ENCODE peak calls at places on chromosomes 1 and 21, in seven cellular contexts. G is trophoblast cell, P is IMR-90, V is right cardiac atrium, Y is heart right ventricle, S is mesenchymal stem cell, W is neural progenitor cell. C is an unnamed sample.

GRCh38 chr1:7299329-7299799 is 471.7 kb upstream of the VAMP3 start:
- DNase-seq in G (no peak), P (peak), V (peak), Y (peak), S (peak), W (peak), C (peak)

GRCh38 chr1:100736766-100737165 is 17.2 kb downstream of the VCAM1 start:
- DNase-seq in G (no peak), P (peak), V (no peak), Y (no peak), S (peak), W (no peak), C (peak)

GRCh38 chr1:160207751-160208150 is 2.6 kb downstream of the PEA15 start:
- DNase-seq in G (no peak), P (no peak), V (no peak), Y (no peak), S (no peak), W (peak), C (peak)

GRCh38 chr1:231594123-231594522 is 32.5 kb upstream of the DISC1 start:
- DNase-seq in G (no peak), P (no peak), V (no peak), Y (no peak), S (no peak), W (no peak), C (no peak)

GRCh38 chr1:245060684-245061374 is 94.0 kb upstream of the KIF26B start:
- DNase-seq in G (no peak), P (peak), V (peak), Y (no peak), S (peak), W (no peak), C (peak)

GRCh38 chr1:74280642-74281396 is 45.6 kb downstream of the TNNI3K start:
- DNase-seq in G (no peak), P (no peak), V (no peak), Y (no peak), S (no peak), W (no peak), C (no peak)

GRCh38 chr1:56291374-56291841 is 288.0 kb downstream of the PLPP3 start:
- DNase-seq in G (peak), P (no peak), V (peak), Y (peak), S (no peak), W (peak), C (no peak)

GRCh38 chr1:193448682-193449461 is 262.5 kb upstream of the B3GALT2 start:
- DNase-seq in G (no peak), P (no peak), V (no peak), Y (no peak), S (peak), W (no peak), C (no peak)

GRCh38 chr1:3306583-3307285 is 147.7 kb upstream of the ARHGEF16 start:
- DNase-seq in G (no peak), P (peak), V (no peak), Y (no peak), S (peak), W (no peak), C (no peak)

GRCh38 chr1:13783551-13783950 is 83.6 kb downstream of the PRDM2 start:
- DNase-seq in G (no peak), P (peak), V (no peak), Y (no peak), S (peak), W (no peak), C (no peak)

GRCh38 chr1:9340172-9340854 is 47.6 kb downstream of the SPSB1 start:
- DNase-seq in G (no peak), P (peak), V (peak), Y (no peak), S (no peak), W (no peak), C (no peak)

GRCh38 chr1:154881820-154882535 is 11.9 kb upstream of the KCNN3 start:
- DNase-seq in G (no peak), P (no peak), V (no peak), Y (no peak), S (no peak), W (no peak), C (no peak)

GRCh38 chr1:80925130-80925780 is 875.5 kb upstream of the ADGRL2 start:
- DNase-seq in G (no peak), P (no peak), V (no peak), Y (no peak), S (no peak), W (no peak), C (no peak)

GRCh38 chr1:76336951-76337371 is 262.4 kb downstream of the ST6GALNAC3 start:
- DNase-seq in G (no peak), P (peak), V (peak), Y (peak), S (peak), W (peak), C (peak)

GRCh38 chr1:220680085-220680687 is 10.0 kb upstream of the C1orf115 start:
- DNase-seq in G (no peak), P (peak), V (no peak), Y (no peak), S (peak), W (peak), C (peak)

GRCh38 chr1:158506369-158506987 is 34.5 kb downstream of the OR10R2 start:
- DNase-seq in G (peak), P (peak), V (peak), Y (peak), S (peak), W (peak), C (peak)

GRCh38 chr21:44958471-44959191 is 18.8 kb downstream of the SLX9 start:
- DNase-seq in G (peak), P (peak), V (peak), Y (peak), S (peak), W (peak), C (peak)

GRCh38 chr21:38898422-38899098 is 92.8 kb downstream of the ETS2 start:
- DNase-seq in G (no peak), P (no peak), V (no peak), Y (no peak), S (no peak), W (no peak), C (peak)

GRCh38 chr1:113534130-113534817 is 144.0 kb downstream of the MAGI3 start:
- DNase-seq in G (peak), P (peak), V (no peak), Y (no peak), S (peak), W (peak), C (peak)

GRCh38 chr1:12601690-12602632 is 16.0 kb downstream of the DHRS3 start:
- DNase-seq in G (no peak), P (peak), V (peak), Y (no peak), S (peak), W (peak), C (peak)

GRCh38 chr1:1034438-1034759 is 14.5 kb downstream of the AGRN start:
- DNase-seq in G (no peak), P (no peak), V (peak), Y (no peak), S (no peak), W (peak), C (no peak)

GRCh38 chr1:201570158-201570885 is 31.4 kb downstream of the NAV1 start:
- DNase-seq in G (no peak), P (no peak), V (no peak), Y (no peak), S (no peak), W (no peak), C (no peak)

GRCh38 chr1:70778056-70778762 is 269.4 kb downstream of the PTGER3 start:
- DNase-seq in G (no peak), P (no peak), V (no peak), Y (no peak), S (no peak), W (no peak), C (no peak)

GRCh38 chr1:65021792-65022191 is 55.4 kb upstream of the JAK1 start:
- DNase-seq in G (no peak), P (no peak), V (no peak), Y (no peak), S (no peak), W (no peak), C (no peak)

GRCh38 chr1:64515427-64515826 is 45.5 kb downstream of the CACHD1 start:
- DNase-seq in G (no peak), P (peak), V (peak), Y (peak), S (peak), W (no peak), C (no peak)

GRCh38 chr1:65175171-65176070 is 27.4 kb downstream of the AK4 start:
- DNase-seq in G (no peak), P (peak), V (peak), Y (peak), S (no peak), W (no peak), C (no peak)

GRCh38 chr1:22525646-22526045 is 37.6 kb upstream of the EPHA8 start:
- DNase-seq in G (no peak), P (no peak), V (no peak), Y (no peak), S (no peak), W (no peak), C (no peak)

GRCh38 chr1:22524481-22524880 is 38.8 kb upstream of the EPHA8 start:
- DNase-seq in G (no peak), P (no peak), V (no peak), Y (no peak), S (no peak), W (no peak), C (no peak)

GRCh38 chr1:22526098-22526497 is 37.2 kb upstream of the EPHA8 start:
- DNase-seq in G (no peak), P (no peak), V (no peak), Y (no peak), S (no peak), W (no peak), C (no peak)

GRCh38 chr1:22526677-22527076 is 36.6 kb upstream of the EPHA8 start:
- DNase-seq in G (no peak), P (no peak), V (no peak), Y (no peak), S (no peak), W (no peak), C (no peak)

GRCh38 chr1:22525211-22525610 is 38.1 kb upstream of the EPHA8 start:
- DNase-seq in G (no peak), P (no peak), V (no peak), Y (no peak), S (no peak), W (no peak), C (no peak)
- H3K27ac ChIP-seq in G (no peak), P (no peak), V (no peak), Y (no peak), S (no peak), W (no peak), C (no peak)

GRCh38 chr1:29122662-29122986 is 1.1 kb downstream of the TMEM200B start:
- DNase-seq in G (peak), P (peak), V (peak), Y (peak), S (peak), W (peak), C (no peak)
- H3K27ac ChIP-seq in G (peak), P (peak), V (peak), Y (peak), S (no peak), W (no peak), C (no peak)

GRCh38 chr1:230085178-230085515 is 18.1 kb downstream of the GALNT2 start:
- DNase-seq in G (peak), P (no peak), V (no peak), Y (no peak), S (no peak), W (no peak), C (no peak)

GRCh38 chr1:230087034-230087721 is 20.1 kb downstream of the GALNT2 start:
- DNase-seq in G (no peak), P (no peak), V (no peak), Y (no peak), S (no peak), W (no peak), C (no peak)

GRCh38 chr1:230087722-230088115 is 20.7 kb downstream of the GALNT2 start:
- DNase-seq in G (no peak), P (no peak), V (no peak), Y (no peak), S (no peak), W (no peak), C (no peak)

GRCh38 chr1:230084408-230085177 is 17.6 kb downstream of the GALNT2 start:
- DNase-seq in G (peak), P (peak), V (peak), Y (no peak), S (peak), W (no peak), C (peak)

DNA sequence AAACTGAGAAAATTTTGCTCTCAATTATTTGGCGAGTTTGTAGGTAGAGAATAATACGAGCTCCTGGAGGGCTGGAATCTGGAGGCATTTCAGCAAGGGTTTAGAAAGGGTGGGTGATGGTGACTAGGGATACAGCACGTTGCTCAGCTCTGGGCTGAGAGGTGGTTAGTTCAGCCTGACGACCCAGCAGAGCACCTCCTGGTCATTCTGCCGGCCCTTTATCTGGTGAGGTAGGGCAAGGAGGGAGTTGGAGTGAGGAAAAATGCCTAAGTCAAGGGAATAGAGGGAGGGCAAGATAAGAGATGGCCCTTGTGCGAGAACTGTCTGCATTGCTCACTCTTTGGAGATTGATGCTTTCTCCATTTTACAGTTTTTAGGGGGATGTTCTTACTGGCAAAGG is 19.1 kb downstream of the GALNT2 start:
- DNase-seq in G (no peak), P (no peak), V (no peak), Y (no peak), S (no peak), W (no peak), C (no peak)
- H3K27ac ChIP-seq in G (peak), P (peak), V (no peak), Y (peak), S (peak), W (no peak), C (peak)

GRCh38 chr1:210918893-210919292 is 215.1 kb downstream of the KCNH1 start:
- DNase-seq in G (no peak), P (no peak), V (no peak), Y (no peak), S (no peak), W (no peak), C (no peak)

GRCh38 chr1:210915890-210916507 is 217.9 kb downstream of the KCNH1 start:
- DNase-seq in G (no peak), P (no peak), V (no peak), Y (no peak), S (peak), W (no peak), C (no peak)

GRCh38 chr1:210920258-210920657 is 213.7 kb downstream of the KCNH1 start:
- DNase-seq in G (no peak), P (no peak), V (no peak), Y (no peak), S (no peak), W (no peak), C (no peak)

GRCh38 chr1:210917560-210918214 is 216.3 kb downstream of the KCNH1 start:
- DNase-seq in G (no peak), P (no peak), V (no peak), Y (no peak), S (no peak), W (peak), C (no peak)

DNA sequence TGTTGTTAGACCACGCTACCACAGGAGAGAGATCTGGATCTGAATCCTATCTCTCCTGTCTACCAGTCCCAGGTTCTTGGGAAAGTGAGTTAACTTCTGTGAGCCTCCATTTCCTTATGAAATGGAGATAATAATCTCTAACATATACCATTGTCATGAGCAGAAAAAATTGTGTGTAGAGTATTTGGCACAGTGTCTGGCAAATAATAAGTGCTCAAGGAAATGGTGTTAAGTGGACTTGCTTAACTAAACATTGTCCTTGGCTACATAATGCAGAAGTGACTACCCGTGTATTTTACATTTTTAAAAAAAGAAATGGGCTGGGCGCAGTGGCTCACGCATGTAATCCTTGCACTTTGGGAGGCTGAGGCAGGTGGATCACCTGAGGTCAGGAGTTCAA is 217.4 kb downstream of the KCNH1 start:
- DNase-seq in G (no peak), P (no peak), V (no peak), Y (no peak), S (no peak), W (no peak), C (no peak)
- H3K27ac ChIP-seq in G (no peak), P (no peak), V (no peak), Y (no peak), S (no peak), W (no peak), C (no peak)

GRCh38 chr21:43905726-43906455 is 40.9 kb downstream of the AGPAT3 start:
- DNase-seq in G (no peak), P (no peak), V (no peak), Y (no peak), S (no peak), W (no peak), C (no peak)

GRCh38 chr21:43908167-43908566 is 43.1 kb downstream of the AGPAT3 start:
- DNase-seq in G (no peak), P (no peak), V (no peak), Y (no peak), S (no peak), W (no peak), C (no peak)

GRCh38 chr21:43906585-43907370 is 41.8 kb downstream of the AGPAT3 start:
- DNase-seq in G (no peak), P (no peak), V (no peak), Y (no peak), S (no peak), W (no peak), C (no peak)

GRCh38 chr21:43909736-43910455 is 44.9 kb downstream of the AGPAT3 start:
- DNase-seq in G (no peak), P (no peak), V (no peak), Y (no peak), S (no peak), W (no peak), C (no peak)

GRCh38 chr21:43907751-43908150 is 42.7 kb downstream of the AGPAT3 start:
- DNase-seq in G (no peak), P (no peak), V (no peak), Y (no peak), S (no peak), W (no peak), C (no peak)
- H3K27ac ChIP-seq in G (no peak), P (no peak), V (no peak), Y (no peak), S (no peak), W (no peak), C (no peak)

GRCh38 chr1:20370628-20371200 is 80.0 kb downstream of the VWA5B1 start:
- DNase-seq in G (no peak), P (no peak), V (no peak), Y (no peak), S (no peak), W (no peak), C (peak)
- H3K27ac ChIP-seq in G (no peak), P (no peak), V (no peak), Y (no peak), S (no peak), W (no peak), C (no peak)

GRCh38 chr21:34818663-34819158 is 149.9 kb downstream of the CLIC6 start:
- DNase-seq in G (no peak), P (peak), V (no peak), Y (no peak), S (no peak), W (no peak), C (no peak)

GRCh38 chr21:34814529-34814951 is 145.7 kb downstream of the CLIC6 start:
- DNase-seq in G (peak), P (no peak), V (no peak), Y (no peak), S (no peak), W (no peak), C (peak)

GRCh38 chr21:34813266-34813886 is 144.6 kb downstream of the CLIC6 start:
- DNase-seq in G (peak), P (peak), V (no peak), Y (no peak), S (peak), W (no peak), C (no peak)

GRCh38 chr21:34817821-34818662 is 149.2 kb downstream of the CLIC6 start:
- DNase-seq in G (no peak), P (no peak), V (no peak), Y (no peak), S (no peak), W (no peak), C (peak)

DNA sequence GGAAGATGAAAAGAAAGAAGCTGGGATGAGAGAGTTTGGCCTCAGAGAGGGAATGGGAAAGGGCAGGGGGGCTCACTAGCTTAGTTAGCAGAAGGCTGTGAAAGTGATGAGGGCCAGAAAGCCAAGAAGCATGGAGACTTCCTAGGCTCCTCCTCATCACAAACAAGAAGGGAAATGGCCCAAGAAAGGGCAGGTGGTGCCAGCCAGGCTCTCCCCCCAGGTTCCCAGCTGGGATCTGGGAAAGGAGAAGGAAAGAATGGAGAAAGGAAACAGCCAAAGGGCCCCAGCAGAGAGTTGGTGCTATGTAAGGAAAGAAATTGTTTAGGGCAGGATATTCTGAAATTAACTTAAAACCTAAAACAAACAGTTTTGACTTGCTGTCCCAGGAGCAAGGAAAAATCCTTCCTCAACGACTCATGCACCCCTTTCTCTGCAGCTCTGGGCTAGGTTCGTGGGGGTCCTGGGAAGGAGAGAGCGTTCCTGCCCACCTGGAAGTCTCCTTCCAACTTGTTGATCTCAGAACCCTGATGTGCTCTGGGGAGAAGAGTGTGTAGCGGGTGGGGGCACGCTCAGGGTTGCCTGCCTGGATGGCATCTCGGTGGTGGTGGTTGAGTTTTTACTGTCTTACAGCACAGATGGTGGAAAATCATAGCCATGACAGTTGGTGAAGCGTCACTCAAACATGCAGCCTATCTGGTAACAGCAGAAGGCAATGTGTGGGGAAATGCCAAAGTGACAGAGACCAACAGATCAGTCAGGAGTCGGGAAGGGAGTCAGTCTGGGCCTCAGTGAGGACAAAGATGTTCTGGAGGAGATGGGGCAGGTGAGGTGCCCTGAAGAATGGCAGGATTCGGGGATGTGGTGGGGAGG is 147.3 kb downstream of the CLIC6 start:
- DNase-seq in G (no peak), P (peak), V (no peak), Y (no peak), S (no peak), W (no peak), C (no peak)
- H3K27ac ChIP-seq in G (peak), P (peak), V (no peak), Y (no peak), S (no peak), W (no peak), C (no peak)

GRCh38 chr1:206664740-206665139 is 20.0 kb upstream of the MAPKAPK2 start:
- DNase-seq in G (no peak), P (no peak), V (peak), Y (no peak), S (no peak), W (no peak), C (no peak)

GRCh38 chr1:206668874-206669410 is 15.8 kb upstream of the MAPKAPK2 start:
- DNase-seq in G (no peak), P (no peak), V (no peak), Y (no peak), S (no peak), W (no peak), C (no peak)

GRCh38 chr1:206668351-206668750 is 16.4 kb upstream of the MAPKAPK2 start:
- DNase-seq in G (no peak), P (no peak), V (no peak), Y (no peak), S (no peak), W (no peak), C (no peak)

GRCh38 chr1:206663832-206664652 is 20.7 kb upstream of the MAPKAPK2 start:
- DNase-seq in G (peak), P (peak), V (peak), Y (peak), S (peak), W (peak), C (peak)

GRCh38 chr1:206666954-206667353 is 17.8 kb upstream of the MAPKAPK2 start:
- DNase-seq in G (no peak), P (no peak), V (no peak), Y (no peak), S (no peak), W (no peak), C (no peak)
- H3K27ac ChIP-seq in G (no peak), P (no peak), V (peak), Y (peak), S (no peak), W (no peak), C (no peak)